ENCODE peak calls at places on chromosomes 4 and X, in five cellular contexts. G is IMR-90, D is mesenchymal stem cell, I is H1, F is mesendoderm. H is an unnamed sample. For H3K36me3, the result is how much of the 10 kb centered on the place peaks cover.

GRCh38 chr4:183912585-183912984 is 7.5 kb downstream of the STOX2 start:
- DNase-seq in I (no peak), G (peak), D (no peak), F (no peak), H (no peak)

GRCh38 chr4:176150283-176150682 is 45.1 kb downstream of the SPATA4 start:
- DNase-seq in G (peak), I (no peak), D (peak), F (peak), H (no peak)

GRCh38 chr4:40576651-40577480 is 52.8 kb downstream of the RBM47 start:
- DNase-seq in G (peak), D (peak), I (no peak), F (peak), H (no peak)

GRCh38 chr4:74331944-74332343 is 23.7 kb downstream of the EPGN start:
- DNase-seq in G (no peak), D (no peak), F (no peak), I (no peak), H (no peak)

GRCh38 chr4:121977251-121978168 is 25.6 kb upstream of the TRPC3 start:
- DNase-seq in I (no peak), F (peak), D (peak), G (peak), H (no peak)

GRCh38 chrX:149807747-149808458 is 26.2 kb downstream of the MAGEA9 start:
- DNase-seq in G (no peak), F (no peak), D (no peak), I (no peak), H (no peak)

GRCh38 chr4:185889566-185889965 is 77.6 kb upstream of the SORBS2 start:
- DNase-seq in I (no peak), G (no peak), D (no peak), F (no peak), H (no peak)

GRCh38 chr4:182242793-182243192 is 409 bp upstream of the TENM3 start:
- DNase-seq in I (no peak), G (peak), D (peak), F (peak), H (no peak)

GRCh38 chrX:12610079-12610478 is 181.1 kb upstream of the PRPS2 start:
- DNase-seq in D (no peak), I (no peak), F (no peak), G (peak), H (no peak)

GRCh38 chr4:71241467-71242401 is 97.1 kb upstream of the SLC4A4 start:
- DNase-seq in F (no peak), G (peak), I (no peak), D (peak), H (no peak)

GRCh38 chr4:129862461-129862860 is 766.5 kb downstream of the C4orf33 start:
- DNase-seq in I (no peak), G (no peak), F (peak), D (no peak), H (no peak)

GRCh38 chrX:133868250-133868649 is 117.1 kb downstream of the GPC3 start:
- DNase-seq in I (no peak), G (no peak), F (peak), D (no peak), H (no peak)

GRCh38 chrX:133869270-133869669 is 116.1 kb downstream of the GPC3 start:
- DNase-seq in I (no peak), G (no peak), D (no peak), F (no peak), H (no peak)

GRCh38 chrX:133868687-133869086 is 116.7 kb downstream of the GPC3 start:
- DNase-seq in G (no peak), F (no peak), D (no peak), I (no peak), H (no peak)

GRCh38 chrX:133865761-133866470 is 119.5 kb downstream of the GPC3 start:
- DNase-seq in G (no peak), F (no peak), I (no peak), D (no peak), H (no peak)
- H2BK15ac ChIP-seq in G (no peak), F (no peak), I (no peak), D (no peak), H (no peak)

DNA sequence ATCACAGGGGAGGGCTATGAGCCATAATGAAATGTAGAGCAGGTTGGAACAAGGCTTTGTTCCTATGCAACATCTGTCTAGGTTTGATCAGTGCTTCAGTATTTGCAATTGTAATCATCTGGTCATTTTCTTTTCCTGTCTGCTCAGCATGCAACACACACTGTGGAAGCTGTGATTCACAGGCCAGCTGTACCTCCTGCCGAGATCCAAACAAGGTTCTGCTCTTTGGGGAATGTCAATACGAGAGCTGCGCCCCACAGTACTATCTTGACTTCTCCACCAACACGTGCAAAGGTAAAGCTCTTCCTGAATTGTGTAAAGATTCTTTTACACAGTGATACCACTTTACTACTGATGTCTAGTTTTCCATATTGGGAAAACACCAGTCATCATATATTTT is 181.9 kb upstream of the ANXA3 start:
- DNase-seq in D (no peak), I (no peak), G (no peak), F (peak), H (no peak)
- H3K36me3 ChIP-seq in D (under half), I (under half), G (under half), F (under half), H (under half)

DNA sequence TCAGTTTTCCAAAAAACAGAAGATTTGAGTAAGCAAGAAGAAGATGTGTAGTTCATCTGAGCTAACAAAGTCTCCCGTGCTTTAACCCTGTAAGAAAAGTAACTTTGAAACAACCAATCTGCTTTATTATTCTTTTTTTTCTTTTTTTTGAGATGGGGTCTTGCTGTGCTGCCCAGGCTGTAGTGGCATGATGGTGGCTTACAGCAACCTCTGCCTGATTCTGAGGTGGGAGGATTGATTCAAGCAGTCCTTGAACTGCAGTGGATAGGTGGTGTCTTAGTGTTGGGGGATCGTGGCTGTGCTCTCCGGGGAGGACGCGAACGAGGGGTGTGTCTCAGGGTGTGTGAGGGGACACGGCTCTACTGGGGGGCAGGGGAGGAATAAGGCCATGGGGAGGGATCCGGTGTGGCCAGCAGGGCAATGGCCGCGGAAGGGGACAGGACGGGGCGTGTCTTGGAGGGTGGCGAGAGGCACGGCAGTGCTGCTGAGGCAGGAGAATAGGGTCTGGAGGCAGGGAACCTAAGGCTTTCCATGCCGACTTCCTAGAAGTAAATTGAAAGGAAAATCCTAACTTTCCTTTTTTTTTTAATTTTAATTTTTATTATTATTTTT is 2.4 kb downstream of the ARSD start:
- DNase-seq in D (no peak), F (no peak), I (no peak), G (no peak), H (no peak)
- H2BK15ac ChIP-seq in D (no peak), F (no peak), I (no peak), G (no peak), H (no peak)

GRCh38 chrX:48981178-48981577 is 9.5 kb upstream of the KCND1 start:
- DNase-seq in D (no peak), F (no peak), I (no peak), G (no peak), H (no peak)
- H3K36me3 ChIP-seq in D (under half), F (under half), I (under half), G (under half), H (under half)

DNA sequence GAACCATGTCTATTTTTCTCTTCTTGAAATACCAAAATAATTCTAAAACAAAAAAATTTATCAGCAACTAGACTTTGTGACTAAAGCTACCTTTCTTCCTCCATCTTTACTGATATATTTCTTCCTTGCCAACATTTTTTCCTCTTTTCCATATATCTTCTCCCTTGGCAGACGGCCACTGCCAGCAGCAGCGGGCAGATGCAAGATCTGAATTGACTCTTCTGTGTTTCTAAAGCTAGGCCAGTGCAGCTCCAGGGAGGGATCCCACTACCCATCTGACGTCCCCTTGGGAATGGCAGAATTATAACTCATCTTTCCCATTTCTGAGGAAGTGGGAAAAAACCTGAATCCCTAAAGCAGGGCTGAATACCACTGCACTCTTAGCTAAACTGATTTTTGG is 206.4 kb downstream of the NR3C2 start:
- DNase-seq in I (no peak), F (no peak), D (no peak), G (no peak), H (no peak)
- H2BK15ac ChIP-seq in I (no peak), F (no peak), D (no peak), G (no peak), H (no peak)

DNA sequence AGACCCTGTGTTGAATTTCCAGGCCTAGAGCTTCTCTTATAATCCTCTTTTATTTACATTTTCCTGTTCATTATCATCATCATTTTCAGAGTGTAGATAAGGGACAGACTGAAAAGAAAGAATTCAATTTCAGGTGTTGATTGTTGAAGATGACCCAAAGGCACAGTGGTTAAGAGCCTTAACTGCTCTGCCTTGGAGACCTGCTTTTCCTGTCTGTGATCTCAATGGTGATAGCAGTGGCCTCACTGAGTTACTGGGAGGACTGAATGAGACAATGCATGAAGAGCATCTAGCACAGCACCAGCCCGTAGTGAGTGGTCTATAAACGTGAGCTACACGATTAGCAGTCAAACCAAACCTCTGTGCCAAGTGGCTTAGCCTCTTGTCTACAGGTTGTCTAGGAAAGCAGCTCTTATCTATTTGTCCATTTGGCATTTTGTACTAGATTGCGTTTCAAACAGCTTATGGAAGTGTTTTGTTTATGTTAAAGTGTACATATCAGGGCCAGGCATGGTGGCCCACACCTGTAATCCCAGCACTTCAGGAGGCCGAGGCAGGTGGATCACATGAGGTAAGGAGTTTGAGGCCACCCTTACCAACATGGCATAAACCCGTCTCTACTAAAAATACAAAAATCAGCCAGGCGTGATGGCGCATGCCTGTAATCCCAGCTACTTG is 41.5 kb downstream of the SETD7 start:
- DNase-seq in I (no peak), G (no peak), D (no peak), F (peak), H (no peak)
- H3K36me3 ChIP-seq in I (under half), G (under half), D (under half), F (under half), H (half or more)

GRCh38 chr4:143389543-143390195 is 53.0 kb downstream of the GAB1 start:
- DNase-seq in G (peak), D (peak), F (no peak), I (no peak), H (no peak)

GRCh38 chr4:143393195-143393594 is 56.5 kb downstream of the GAB1 start:
- DNase-seq in G (no peak), F (no peak), I (no peak), D (no peak), H (no peak)

GRCh38 chr4:143391261-143391660 is 54.6 kb downstream of the GAB1 start:
- DNase-seq in G (no peak), I (no peak), F (no peak), D (no peak), H (no peak)

GRCh38 chr4:143391895-143392294 is 55.2 kb downstream of the GAB1 start:
- DNase-seq in D (peak), G (peak), F (no peak), I (no peak), H (no peak)

GRCh38 chr4:143390764-143391163 is 54.1 kb downstream of the GAB1 start:
- DNase-seq in D (no peak), I (no peak), F (no peak), G (no peak), H (no peak)
- H2BK15ac ChIP-seq in D (no peak), I (no peak), F (no peak), G (peak), H (no peak)

GRCh38 chr4:106334732-106335131 is 18.4 kb downstream of the AIMP1 start:
- DNase-seq in D (no peak), F (no peak), I (no peak), G (no peak), H (no peak)
- H3K36me3 ChIP-seq in D (under half), F (under half), I (under half), G (under half), H (half or more)

DNA sequence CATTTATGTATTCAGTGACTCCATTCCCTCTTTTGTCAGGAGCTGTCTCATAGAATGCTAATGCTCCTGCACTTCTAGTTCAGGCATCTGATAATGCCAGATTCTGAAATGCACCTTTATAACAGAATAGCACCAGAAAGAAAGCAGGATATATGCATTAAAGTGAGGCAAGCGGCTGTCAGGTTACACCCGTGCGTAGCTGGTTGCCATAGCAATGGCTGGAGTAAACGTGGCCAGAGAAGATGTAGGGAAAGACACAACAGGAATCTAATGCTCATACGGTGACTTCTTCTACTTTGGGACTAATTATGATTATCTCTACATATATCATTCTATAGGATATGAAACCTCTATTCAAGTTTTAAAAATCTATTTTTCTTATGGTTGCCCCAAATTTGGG is 5.9 kb downstream of the EMCN start:
- DNase-seq in F (peak), G (no peak), I (no peak), D (peak), H (no peak)
- H2BK15ac ChIP-seq in F (no peak), G (no peak), I (no peak), D (no peak), H (no peak)

GRCh38 chr4:1983053-1983845 is 25.5 kb downstream of the NELFA start:
- DNase-seq in D (no peak), I (no peak), F (no peak), G (no peak), H (no peak)

GRCh38 chr4:1983846-1984405 is 24.8 kb downstream of the NELFA start:
- DNase-seq in F (no peak), D (no peak), I (no peak), G (no peak), H (no peak)

GRCh38 chr4:1985780-1986577 is 22.8 kb downstream of the NELFA start:
- DNase-seq in G (no peak), F (no peak), I (no peak), D (no peak), H (no peak)

GRCh38 chr4:1985287-1985686 is 23.5 kb downstream of the NELFA start:
- DNase-seq in F (no peak), I (no peak), D (no peak), G (no peak), H (no peak)

GRCh38 chr4:1984406-1985191 is 24.2 kb downstream of the NELFA start:
- DNase-seq in I (no peak), G (no peak), F (no peak), D (no peak), H (no peak)
- H3K36me3 ChIP-seq in I (under half), G (half or more), F (under half), D (half or more), H (half or more)

H was measured in neuronal stem cell.